ENCODE peak calls at places on chromosome 3, in seven cellular contexts. V is suprapubic skin, X is stomach, I is transverse colon, Q is HepG2, W is A549, Y is esophagus muscularis mucosa. U is an unnamed sample.

GRCh38 chr3:37588761-37589160 is 272.9 kb upstream of the CTDSPL start:
- DNase-seq in V (no peak), X (no peak), I (no peak), Q (no peak), W (no peak), Y (no peak), U (no peak)

GRCh38 chr3:126103121-126104027 is 19.4 kb upstream of the SLC41A3 start:
- DNase-seq in V (no peak), X (no peak), I (no peak), Q (no peak), W (no peak), Y (peak), U (no peak)

GRCh38 chr3:16802382-16802781 is 82.4 kb upstream of the PLCL2 start:
- DNase-seq in V (no peak), X (no peak), I (no peak), Q (no peak), W (no peak), Y (no peak), U (no peak)

GRCh38 chr3:129038121-129038855 is 22.3 kb upstream of the GP9 start:
- DNase-seq in V (peak), X (no peak), I (no peak), Q (no peak), W (no peak), Y (no peak), U (no peak)

GRCh38 chr3:62370112-62371031 is 3.0 kb downstream of the FEZF2 start:
- DNase-seq in V (no peak), X (no peak), I (no peak), Q (no peak), W (no peak), Y (no peak), U (no peak)

GRCh38 chr3:61331937-61332590 is 80.8 kb upstream of the FHIT start:
- DNase-seq in V (no peak), X (no peak), I (no peak), Q (no peak), W (no peak), Y (no peak), U (no peak)

GRCh38 chr3:185153170-185153733 is 392 bp upstream of the C3orf70 start:
- DNase-seq in V (peak), X (no peak), I (peak), Q (no peak), W (no peak), Y (no peak), U (peak)

GRCh38 chr3:195892105-195892354 is 16.3 kb downstream of the TNK2 start:
- DNase-seq in V (no peak), X (no peak), I (no peak), Q (no peak), W (no peak), Y (no peak), U (no peak)

GRCh38 chr3:8423307-8423706 is 78.3 kb upstream of the LMCD1 start:
- DNase-seq in V (no peak), X (no peak), I (no peak), Q (no peak), W (no peak), Y (no peak), U (no peak)

GRCh38 chr3:172383306-172383796 is 64.9 kb downstream of the GHSR start:
- DNase-seq in V (no peak), X (no peak), I (no peak), Q (no peak), W (no peak), Y (no peak), U (no peak)

GRCh38 chr3:52202384-52203077 is 4.6 kb downstream of the ALAS1 start:
- DNase-seq in V (no peak), X (no peak), I (no peak), Q (no peak), W (no peak), Y (no peak), U (no peak)

GRCh38 chr3:108088146-108088545 is 2.7 kb downstream of the CD47 start:
- DNase-seq in V (no peak), X (no peak), I (no peak), Q (no peak), W (no peak), Y (no peak), U (no peak)

GRCh38 chr3:157088133-157088488 is 71.8 kb downstream of the CCNL1 start:
- DNase-seq in V (no peak), X (no peak), I (peak), Q (no peak), W (no peak), Y (no peak), U (peak)

GRCh38 chr3:106629215-106629832 is 747.9 kb upstream of the CCDC54 start:
- DNase-seq in V (no peak), X (no peak), I (no peak), Q (no peak), W (no peak), Y (no peak), U (no peak)

GRCh38 chr3:52357151-52358080 is 41.3 kb downstream of the DNAH1 start:
- DNase-seq in V (no peak), X (no peak), I (no peak), Q (no peak), W (no peak), Y (no peak), U (no peak)

GRCh38 chr3:190330936-190331734 is 8.9 kb upstream of the CLDN1 start:
- DNase-seq in V (no peak), X (no peak), I (no peak), Q (peak), W (no peak), Y (no peak), U (no peak)

GRCh38 chr3:131705558-131706051 is 202.8 kb upstream of the MRPL3 start:
- DNase-seq in V (no peak), X (no peak), I (no peak), Q (no peak), W (no peak), Y (no peak), U (no peak)

GRCh38 chr3:126315083-126315658 is 42.0 kb downstream of the KLF15 start:
- DNase-seq in V (no peak), X (no peak), I (no peak), Q (no peak), W (no peak), Y (peak), U (peak)

GRCh38 chr3:169299897-169300296 is 363.6 kb downstream of the MECOM start:
- DNase-seq in V (no peak), X (no peak), I (no peak), Q (no peak), W (no peak), Y (no peak), U (no peak)
- TF ChIP-seq EP300 in V (no peak), X (no peak), I (no peak), Q (no peak), W (no peak), Y (no peak), U (no peak)

GRCh38 chr3:125031544-125031943 is 24.3 kb downstream of the HEG1 start:
- DNase-seq in V (no peak), X (no peak), I (no peak), Q (no peak), W (no peak), Y (no peak), U (no peak)
- TF ChIP-seq EP300 in V (no peak), X (no peak), I (no peak), Q (no peak), W (no peak), Y (no peak), U (no peak)

GRCh38 chr3:124814620-124815421 is 72.3 kb downstream of the ITGB5 start:
- DNase-seq in V (no peak), X (peak), I (peak), Q (peak), W (no peak), Y (no peak), U (no peak)

GRCh38 chr3:124811441-124811840 is 75.7 kb downstream of the ITGB5 start:
- DNase-seq in V (no peak), X (no peak), I (no peak), Q (no peak), W (no peak), Y (no peak), U (no peak)

GRCh38 chr3:124810970-124811369 is 76.2 kb downstream of the ITGB5 start:
- DNase-seq in V (no peak), X (no peak), I (no peak), Q (no peak), W (no peak), Y (no peak), U (no peak)

GRCh38 chr3:124813541-124813940 is 73.6 kb downstream of the ITGB5 start:
- DNase-seq in V (peak), X (no peak), I (no peak), Q (no peak), W (no peak), Y (no peak), U (no peak)

DNA sequence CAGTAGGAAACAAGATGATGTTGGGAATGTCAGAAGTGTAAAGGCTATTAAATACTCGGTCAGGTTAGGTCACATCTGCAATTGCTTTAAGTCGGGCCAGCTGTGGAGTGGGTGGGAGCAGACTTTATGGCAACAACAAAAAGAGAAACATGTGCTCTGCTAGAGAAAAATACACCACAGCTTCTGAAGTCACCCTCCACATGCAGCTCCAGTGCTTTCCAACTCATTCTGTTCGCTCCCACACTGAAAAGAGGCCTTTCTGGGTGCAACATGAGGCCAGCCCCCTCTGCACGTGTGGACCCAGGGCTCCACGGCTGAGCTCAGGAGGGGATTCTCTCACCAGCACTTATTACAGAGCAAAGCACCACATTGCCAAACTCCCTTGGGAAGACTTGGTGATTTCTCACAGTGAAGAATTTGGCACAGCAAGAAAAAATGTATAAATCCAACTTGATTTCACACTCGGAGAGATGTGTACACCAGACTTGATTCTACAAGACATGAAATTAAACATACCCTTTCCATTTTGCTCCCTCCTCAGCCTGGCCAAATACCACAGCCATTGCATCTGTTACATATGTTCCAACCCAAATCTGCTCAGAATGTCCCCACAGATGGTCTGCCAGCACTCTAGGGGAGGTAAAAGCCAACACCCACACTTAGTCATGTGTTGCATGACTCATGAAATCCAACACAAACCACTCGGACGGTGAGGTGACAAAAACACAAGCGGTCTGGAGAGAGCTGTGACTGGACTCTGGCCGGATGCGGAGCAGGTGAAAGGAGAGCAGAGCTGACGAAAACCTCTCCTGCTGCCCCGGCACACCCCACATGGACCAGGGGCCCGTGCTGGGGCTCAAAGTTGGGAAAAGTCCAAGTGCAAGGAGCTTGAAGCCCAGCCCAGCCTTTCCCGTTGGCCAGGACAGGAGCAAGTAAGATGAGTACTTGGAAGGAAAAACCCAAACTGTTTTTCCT is 74.6 kb downstream of the ITGB5 start:
- DNase-seq in V (peak), X (peak), I (peak), Q (peak), W (peak), Y (peak), U (peak)
- TF ChIP-seq EP300 in V (no peak), X (no peak), I (no peak), Q (no peak), W (peak), Y (no peak), U (no peak)

GRCh38 chr3:47163990-47164848 is at the start of gene SETD2:
- DNase-seq in V (peak), X (peak), I (peak), Q (peak), W (peak), Y (peak), U (peak)
- TF ChIP-seq EP300 in V (no peak), X (no peak), I (no peak), Q (no peak), W (no peak), Y (no peak), U (no peak)

GRCh38 chr3:101939391-101939790 is 90.1 kb downstream of the NFKBIZ start:
- DNase-seq in V (no peak), X (no peak), I (no peak), Q (no peak), W (no peak), Y (no peak), U (no peak)

GRCh38 chr3:101942356-101942755 is 93.0 kb downstream of the NFKBIZ start:
- DNase-seq in V (no peak), X (no peak), I (no peak), Q (no peak), W (no peak), Y (no peak), U (no peak)

GRCh38 chr3:101941253-101942039 is 92.1 kb downstream of the NFKBIZ start:
- DNase-seq in V (no peak), X (no peak), I (no peak), Q (no peak), W (no peak), Y (no peak), U (no peak)

GRCh38 chr3:101938262-101938847 is 89.0 kb downstream of the NFKBIZ start:
- DNase-seq in V (no peak), X (no peak), I (no peak), Q (no peak), W (no peak), Y (no peak), U (no peak)

GRCh38 chr3:101940521-101940992 is 91.2 kb downstream of the NFKBIZ start:
- DNase-seq in V (no peak), X (no peak), I (no peak), Q (no peak), W (no peak), Y (no peak), U (no peak)
- TF ChIP-seq EP300 in V (no peak), X (no peak), I (no peak), Q (no peak), W (no peak), Y (no peak), U (no peak)

GRCh38 chr3:65285956-65286355 is 598.2 kb upstream of the ADAMTS9 start:
- DNase-seq in V (no peak), X (no peak), I (no peak), Q (no peak), W (no peak), Y (no peak), U (no peak)

GRCh38 chr3:65288781-65289180 is 601.0 kb upstream of the ADAMTS9 start:
- DNase-seq in V (no peak), X (no peak), I (no peak), Q (no peak), W (no peak), Y (no peak), U (no peak)

GRCh38 chr3:65291448-65292091 is 603.8 kb upstream of the ADAMTS9 start:
- DNase-seq in V (no peak), X (no peak), I (no peak), Q (peak), W (no peak), Y (no peak), U (no peak)
- TF ChIP-seq EP300 in V (no peak), X (no peak), I (no peak), Q (no peak), W (no peak), Y (no peak), U (no peak)

GRCh38 chr3:186530415-186530814 is 13.8 kb downstream of the CRYGS start:
- DNase-seq in V (no peak), X (no peak), I (no peak), Q (no peak), W (no peak), Y (no peak), U (no peak)

GRCh38 chr3:186536883-186537553 is 7.2 kb downstream of the CRYGS start:
- DNase-seq in V (no peak), X (no peak), I (no peak), Q (no peak), W (no peak), Y (no peak), U (no peak)

GRCh38 chr3:186529204-186529999 is 14.8 kb downstream of the CRYGS start:
- DNase-seq in V (no peak), X (no peak), I (no peak), Q (no peak), W (no peak), Y (no peak), U (no peak)

GRCh38 chr3:186534113-186534669 is 10.0 kb downstream of the CRYGS start:
- DNase-seq in V (no peak), X (no peak), I (no peak), Q (no peak), W (no peak), Y (no peak), U (no peak)

GRCh38 chr3:186532641-186533072 is 11.5 kb downstream of the CRYGS start:
- DNase-seq in V (no peak), X (no peak), I (no peak), Q (no peak), W (no peak), Y (no peak), U (no peak)
- TF ChIP-seq EP300 in V (no peak), X (no peak), I (no peak), Q (no peak), W (no peak), Y (no peak), U (no peak)

GRCh38 chr3:178084938-178085816 is 451.1 kb upstream of the KCNMB2 start:
- DNase-seq in V (peak), X (peak), I (peak), Q (peak), W (no peak), Y (peak), U (peak)
- TF ChIP-seq EP300 in V (no peak), X (no peak), I (no peak), Q (no peak), W (no peak), Y (no peak), U (no peak)

GRCh38 chr3:188192034-188192433 is 38.1 kb downstream of the LPP start:
- DNase-seq in V (no peak), X (no peak), I (no peak), Q (no peak), W (no peak), Y (no peak), U (no peak)

GRCh38 chr3:188187055-188187454 is 33.1 kb downstream of the LPP start:
- DNase-seq in V (no peak), X (no peak), I (no peak), Q (no peak), W (no peak), Y (no peak), U (no peak)

GRCh38 chr3:188185717-188186236 is 31.8 kb downstream of the LPP start:
- DNase-seq in V (no peak), X (peak), I (peak), Q (peak), W (no peak), Y (no peak), U (no peak)

GRCh38 chr3:188191460-188191859 is 37.5 kb downstream of the LPP start:
- DNase-seq in V (no peak), X (no peak), I (no peak), Q (no peak), W (no peak), Y (no peak), U (no peak)

DNA sequence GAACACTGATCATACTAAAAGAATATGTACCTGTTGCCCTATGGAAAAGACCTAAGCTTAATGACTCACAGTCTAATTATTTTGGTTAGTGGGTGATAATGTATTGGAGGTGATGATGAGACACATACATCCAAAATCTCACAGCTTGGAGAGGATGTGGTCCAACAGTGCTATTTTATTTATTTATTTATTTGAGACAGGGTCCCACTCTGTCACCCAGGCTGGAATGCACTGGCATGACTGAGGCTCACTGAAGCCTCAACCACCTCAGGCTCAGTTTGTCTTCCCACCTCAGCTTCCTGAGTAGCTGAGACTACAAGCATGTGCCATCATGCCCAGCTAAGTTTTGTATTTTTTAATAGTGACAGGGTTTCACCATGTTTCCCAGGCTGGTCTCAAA is 35.0 kb downstream of the LPP start:
- DNase-seq in V (no peak), X (no peak), I (no peak), Q (no peak), W (no peak), Y (no peak), U (no peak)
- TF ChIP-seq EP300 in V (no peak), X (no peak), I (no peak), Q (no peak), W (no peak), Y (no peak), U (no peak)

GRCh38 chr3:112671930-112672715 is 31.2 kb upstream of the CCDC80 start:
- DNase-seq in V (no peak), X (no peak), I (no peak), Q (no peak), W (no peak), Y (no peak), U (no peak)
- TF ChIP-seq EP300 in V (no peak), X (no peak), I (no peak), Q (no peak), W (peak), Y (no peak), U (no peak)

U was measured in ovary.